ENCODE peak calls at places on chromosomes 13 and 19, in four cellular contexts. I, T, G and B are unnamed samples.

GRCh38 chr19:5696196-5697021 is 6.3 kb downstream of the RPL36 start:
- DNase-seq in I (no peak), T (no peak), G (no peak), B (no peak)

GRCh38 chr19:5425260-5425659 is 30.0 kb upstream of the ZNRF4 start:
- DNase-seq in I (no peak), T (no peak), G (no peak), B (no peak)

GRCh38 chr19:7830272-7830771 is 304 bp downstream of the EVI5L start:
- DNase-seq in I (peak), T (no peak), G (no peak), B (no peak)

GRCh38 chr13:66933994-66934393 is 296.1 kb downstream of the PCDH9 start:
- DNase-seq in I (no peak), T (no peak), G (peak), B (no peak)

GRCh38 chr13:51154029-51154555 is 43.0 kb upstream of the C13orf42 start:
- DNase-seq in I (no peak), T (no peak), G (no peak), B (peak)

GRCh38 chr19:51333836-51334460 is 8.0 kb downstream of the VSIG10L start:
- DNase-seq in I (no peak), T (no peak), G (no peak), B (no peak)

GRCh38 chr19:43439183-43440063 is 24.7 kb downstream of the TEX101 start:
- DNase-seq in I (peak), T (no peak), G (no peak), B (no peak)

GRCh38 chr19:29524201-29524911 is 1.4 kb upstream of the VSTM2B start:
- DNase-seq in I (no peak), T (no peak), G (no peak), B (no peak)

GRCh38 chr19:16779539-16780163 is 49.5 kb upstream of the SIN3B start:
- DNase-seq in I (no peak), T (no peak), G (no peak), B (no peak)

GRCh38 chr19:48490980-48491792 is 20.4 kb downstream of the LMTK3 start:
- DNase-seq in I (no peak), T (no peak), G (no peak), B (no peak)

GRCh38 chr13:42328672-42329071 is 56.7 kb downstream of the AKAP11 start:
- DNase-seq in I (no peak), T (no peak), G (no peak), B (no peak)

GRCh38 chr19:435056-435706 is 25.7 kb downstream of the SHC2 start:
- DNase-seq in I (no peak), T (no peak), G (no peak), B (no peak)

GRCh38 chr19:5037936-5038335 is 69.0 kb downstream of the KDM4B start:
- DNase-seq in I (no peak), T (no peak), G (no peak), B (no peak)

GRCh38 chr13:57633141-57633949 is 1.8 kb downstream of the PCDH17 start:
- DNase-seq in I (peak), T (peak), G (no peak), B (no peak)

GRCh38 chr19:52897149-52897935 is at the start of gene ZNF320:
- DNase-seq in I (peak), T (peak), G (peak), B (peak)

GRCh38 chr19:16133818-16134217 is 9.7 kb upstream of the HSH2D start:
- DNase-seq in I (no peak), T (no peak), G (no peak), B (no peak)

GRCh38 chr19:35288331-35288730 is 3.6 kb upstream of the MAG start:
- DNase-seq in I (no peak), T (no peak), G (no peak), B (no peak)

GRCh38 chr13:67075239-67075638 is 154.9 kb downstream of the PCDH9 start:
- DNase-seq in I (no peak), T (no peak), G (no peak), B (no peak)

GRCh38 chr13:33577037-33577436 is 240.9 kb upstream of the RFC3 start:
- DNase-seq in I (no peak), T (no peak), G (no peak), B (no peak)

GRCh38 chr19:52190679-52191293 is 934 bp downstream of the PPP2R1A start:
- DNase-seq in I (peak), T (no peak), G (no peak), B (no peak)

GRCh38 chr19:31214086-31214485 is 135.2 kb downstream of the TSHZ3 start:
- DNase-seq in I (peak), T (peak), G (peak), B (peak)

GRCh38 chr19:10551698-10552301 is 8.1 kb downstream of the ATG4D start:
- DNase-seq in I (no peak), T (no peak), G (no peak), B (no peak)

GRCh38 chr13:64758520-64758919 is 2471.6 kb downstream of the PCDH9 start:
- DNase-seq in I (no peak), T (no peak), G (no peak), B (no peak)

GRCh38 chr19:6272913-6273600 is 6.7 kb downstream of the MLLT1 start:
- DNase-seq in I (no peak), T (no peak), G (no peak), B (no peak)

GRCh38 chr19:52748336-52748950 is 13.6 kb upstream of the ZNF611 start:
- DNase-seq in I (peak), T (no peak), G (no peak), B (no peak)

GRCh38 chr19:17073869-17074627 is 1.2 kb downstream of the HAUS8 start:
- DNase-seq in I (no peak), T (no peak), G (no peak), B (no peak)

GRCh38 chr19:10037367-10037766 is 24.1 kb downstream of the RDH8 start:
- DNase-seq in I (no peak), T (no peak), G (no peak), B (no peak)

GRCh38 chr19:46147791-46148288 is at the start of gene IGFL2:
- DNase-seq in I (no peak), T (no peak), G (no peak), B (no peak)

GRCh38 chr13:63161219-63161618 is 1745.6 kb upstream of the PCDH20 start:
- DNase-seq in I (no peak), T (no peak), G (no peak), B (no peak)

GRCh38 chr13:20716951-20717350 is 13.5 kb downstream of the IL17D start:
- DNase-seq in I (no peak), T (no peak), G (no peak), B (no peak)

GRCh38 chr13:112977091-112977490 is 8.1 kb downstream of the MCF2L start:
- DNase-seq in I (no peak), T (no peak), G (no peak), B (no peak)

GRCh38 chr13:41546372-41547252 is 89.3 kb downstream of the RGCC start:
- DNase-seq in I (no peak), T (no peak), G (peak), B (peak)

GRCh38 chr13:44273991-44274810 is 99.4 kb upstream of the SERP2 start:
- DNase-seq in I (no peak), T (no peak), G (peak), B (peak)

GRCh38 chr13:59680429-59681024 is 483.2 kb downstream of the DIAPH3 start:
- DNase-seq in I (no peak), T (no peak), G (no peak), B (no peak)

GRCh38 chr13:43785681-43786471 is 896 bp downstream of the ENOX1 start:
- DNase-seq in I (peak), T (peak), G (peak), B (no peak)

GRCh38 chr19:3881272-3882040 is 971 bp downstream of the ATCAY start:
- DNase-seq in I (no peak), T (no peak), G (no peak), B (no peak)

GRCh38 chr13:87570669-87571068 is 100.5 kb upstream of the SLITRK5 start:
- DNase-seq in I (no peak), T (no peak), G (no peak), B (no peak)

GRCh38 chr13:58032676-58033440 is 401.3 kb downstream of the PCDH17 start:
- DNase-seq in I (no peak), T (no peak), G (no peak), B (no peak)

GRCh38 chr13:30408319-30409101 is 13.8 kb upstream of the UBE2L5 start:
- DNase-seq in I (peak), T (peak), G (peak), B (no peak)

GRCh38 chr13:75802161-75802560 is 166.0 kb downstream of the LMO7 start:
- DNase-seq in I (no peak), T (no peak), G (no peak), B (no peak)
- H3K4me3 ChIP-seq in I (no peak), T (no peak), G (no peak), B (no peak)

GRCh38 chr19:12513531-12514061 is 29.0 kb upstream of the ZNF709 start:
- DNase-seq in I (no peak), T (no peak), G (no peak), B (no peak)
- TF ChIP-seq CTCF in I (peak), T (no peak), G (no peak), B (no peak)

GRCh38 chr13:110330491-110331001 is 23.5 kb downstream of the COL4A2 start:
- DNase-seq in I (no peak), T (no peak), G (no peak), B (no peak)
- H3K4me3 ChIP-seq in I (no peak), T (no peak), G (peak), B (no peak)

DNA sequence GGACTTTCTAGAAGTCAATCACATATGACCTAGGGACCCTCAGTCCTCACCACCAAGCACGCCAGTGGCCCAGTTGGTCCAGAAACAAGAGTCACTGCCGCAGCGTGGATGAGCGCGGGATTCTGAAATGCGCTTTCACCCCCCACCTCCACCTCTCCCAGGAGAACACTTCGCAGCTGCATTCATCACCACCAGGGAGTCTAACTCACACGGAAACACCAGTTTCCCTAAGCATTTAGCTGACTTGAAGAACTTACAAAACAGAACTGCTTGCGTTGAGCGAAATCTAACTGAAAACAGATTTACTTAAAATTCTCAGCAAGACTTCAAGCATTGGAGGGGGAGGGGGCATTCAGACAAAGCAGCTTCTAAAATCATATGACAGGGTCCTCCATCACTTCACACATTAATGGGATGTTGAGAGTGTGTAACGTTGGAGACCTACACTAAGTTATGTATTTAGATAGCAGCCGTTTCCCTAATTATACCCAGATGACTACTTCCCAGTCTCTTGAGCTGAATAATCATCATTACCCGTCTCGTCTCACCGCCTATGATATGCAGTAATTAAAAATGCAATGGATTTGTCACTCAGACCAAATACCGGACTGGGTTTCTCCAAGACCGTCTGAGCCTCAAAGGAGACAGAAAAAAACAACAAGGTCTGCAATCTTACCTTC is 258.3 kb upstream of the IRS2 start:
- DNase-seq in I (no peak), T (no peak), G (no peak), B (peak)
- TF ChIP-seq CTCF in I (no peak), T (no peak), G (no peak), B (peak)

GRCh38 chr19:44613295-44614168 is at the start of gene IGSF23:
- DNase-seq in I (no peak), T (no peak), G (no peak), B (no peak)
- H3K4me3 ChIP-seq in I (no peak), T (no peak), G (no peak), B (no peak)

GRCh38 chr13:21739771-21740170 is 68.9 kb downstream of the FGF9 start:
- DNase-seq in I (no peak), T (no peak), G (no peak), B (no peak)
- TF ChIP-seq CTCF in I (no peak), T (no peak), G (no peak), B (no peak)